ENCODE peak calls at places on chromosomes 5 and 9, in six cellular contexts. R is effector memory CD4-positive, alpha-beta T cell; M is heart left ventricle; L is RWPE2; G is colonic mucosa; O is neural progenitor cell. B is an unnamed sample. For H3K4me1, the result is how much of the 10 kb centered on the place peaks cover.

GRCh38 chr5:68631884-68632283 is 416.3 kb downstream of the PIK3R1 start:
- DNase-seq in R (no peak), M (no peak), L (no peak), G (no peak), O (no peak), B (no peak)

GRCh38 chr5:81755320-81755719 is 4.4 kb upstream of the SSBP2 start:
- DNase-seq in M (peak), L (no peak), G (no peak), R (no peak), O (peak), B (peak)

GRCh38 chr5:168947212-168947868 is 353.6 kb downstream of the SLIT3 start:
- DNase-seq in R (no peak), M (peak), G (peak), L (peak), O (peak), B (no peak)

GRCh38 chr5:110362252-110362651 is 364.2 kb downstream of the TMEM232 start:
- DNase-seq in L (no peak), R (no peak), M (no peak), G (no peak), O (no peak), B (no peak)

GRCh38 chr9:115034801-115035200 is 83.2 kb downstream of the TNC start:
- DNase-seq in O (no peak), G (no peak), M (no peak), R (no peak), L (no peak), B (no peak)

GRCh38 chr9:131348631-131349521 is 45.0 kb upstream of the PRRC2B start:
- DNase-seq in G (no peak), M (no peak), O (no peak), L (no peak), R (no peak), B (no peak)

GRCh38 chr9:125631391-125632085 is 75.5 kb downstream of the MAPKAP1 start:
- DNase-seq in M (no peak), G (peak), R (no peak), L (no peak), O (peak), B (no peak)

GRCh38 chr9:28135571-28135970 is 562.3 kb upstream of the C9orf72 start:
- DNase-seq in M (no peak), G (no peak), R (no peak), O (no peak), L (no peak), B (no peak)

GRCh38 chr5:127909821-127910220 is 173.7 kb upstream of the SLC12A2 start:
- DNase-seq in L (no peak), O (no peak), G (no peak), R (no peak), M (no peak), B (no peak)

GRCh38 chr5:123401320-123401719 is 21.9 kb downstream of the CEP120 start:
- DNase-seq in L (no peak), M (no peak), O (no peak), R (no peak), G (no peak), B (no peak)

GRCh38 chr5:142958933-142959682 is 188.9 kb downstream of the ARHGAP26 start:
- DNase-seq in O (no peak), R (no peak), M (peak), L (no peak), G (no peak), B (no peak)

GRCh38 chr5:174412374-174412773 is 312.0 kb upstream of the MSX2 start:
- DNase-seq in M (no peak), L (no peak), O (no peak), R (no peak), G (no peak), B (no peak)

GRCh38 chr9:74499770-74500583 is 2.8 kb downstream of the RORB start:
- DNase-seq in M (no peak), G (no peak), L (no peak), O (peak), R (no peak), B (no peak)

GRCh38 chr5:8773091-8773615 is 772.7 kb downstream of the SEMA5A start:
- DNase-seq in R (no peak), L (no peak), G (no peak), O (no peak), M (no peak), B (no peak)

GRCh38 chr9:91840882-91841281 is 109.1 kb downstream of the ROR2 start:
- DNase-seq in O (no peak), L (no peak), R (no peak), G (no peak), M (no peak), B (no peak)

GRCh38 chr5:32489791-32490581 is 45.4 kb upstream of the ZFR start:
- DNase-seq in O (peak), M (peak), L (peak), R (peak), G (peak), B (peak)

GRCh38 chr9:104326912-104327311 is 177.2 kb upstream of the OR13F1 start:
- DNase-seq in R (no peak), O (no peak), G (no peak), L (no peak), M (no peak), B (no peak)

GRCh38 chr5:165161204-165161603 is 1655.8 kb downstream of the MAT2B start:
- DNase-seq in O (peak), M (no peak), R (no peak), G (no peak), L (no peak), B (no peak)

GRCh38 chr9:127562841-127563523 is 49.1 kb upstream of the STXBP1 start:
- DNase-seq in O (no peak), G (no peak), L (peak), M (peak), R (no peak), B (no peak)

GRCh38 chr9:127505396-127506116 is 54.2 kb downstream of the LRSAM1 start:
- DNase-seq in L (no peak), R (no peak), M (no peak), O (peak), G (no peak), B (no peak)

GRCh38 chr5:149108651-149109280 is 32.5 kb upstream of the ABLIM3 start:
- DNase-seq in R (no peak), O (no peak), M (no peak), L (no peak), G (no peak), B (no peak)

GRCh38 chr5:110963495-110963894 is 108.0 kb upstream of the TSLP start:
- DNase-seq in L (no peak), O (no peak), R (no peak), M (no peak), G (no peak), B (no peak)

GRCh38 chr9:124262596-124263045 is 4.9 kb downstream of the NEK6 start:
- DNase-seq in O (peak), M (no peak), L (no peak), G (no peak), R (no peak), B (no peak)

GRCh38 chr9:135666534-135667402 is 3.7 kb downstream of the LCN9 start:
- DNase-seq in R (no peak), L (peak), G (no peak), O (no peak), M (no peak), B (no peak)

GRCh38 chr9:749712-750111 is 91.8 kb upstream of the DMRT1 start:
- DNase-seq in M (no peak), R (no peak), G (no peak), L (no peak), O (peak), B (no peak)

GRCh38 chr9:2662496-2662895 is 40.9 kb downstream of the VLDLR start:
- DNase-seq in R (no peak), L (no peak), G (no peak), M (no peak), O (peak), B (no peak)

GRCh38 chr5:113093561-113093960 is 117.0 kb downstream of the DCP2 start:
- DNase-seq in L (no peak), O (no peak), G (no peak), M (no peak), R (no peak), B (no peak)

GRCh38 chr5:23330726-23331125 is 176.7 kb upstream of the PRDM9 start:
- DNase-seq in O (no peak), M (no peak), G (no peak), L (no peak), R (no peak), B (no peak)

GRCh38 chr5:58683567-58683966 is 100.7 kb downstream of the RAB3C start:
- DNase-seq in L (no peak), R (no peak), G (no peak), M (no peak), O (no peak), B (no peak)

GRCh38 chr5:52623291-52623690 is 164.4 kb upstream of the ITGA1 start:
- DNase-seq in L (no peak), G (no peak), R (no peak), M (no peak), O (no peak), B (no peak)

GRCh38 chr9:12811935-12812334 is 37.1 kb downstream of the LURAP1L start:
- DNase-seq in O (no peak), M (no peak), L (no peak), R (no peak), G (no peak), B (no peak)

GRCh38 chr9:12813533-12813932 is 38.7 kb downstream of the LURAP1L start:
- DNase-seq in O (no peak), M (no peak), G (no peak), L (no peak), R (no peak), B (no peak)

GRCh38 chr9:12813960-12814876 is 39.4 kb downstream of the LURAP1L start:
- DNase-seq in L (peak), M (peak), O (no peak), G (peak), R (no peak), B (peak)

GRCh38 chr9:12814877-12815237 is 40.0 kb downstream of the LURAP1L start:
- DNase-seq in G (no peak), L (no peak), R (no peak), O (no peak), M (no peak), B (no peak)

DNA sequence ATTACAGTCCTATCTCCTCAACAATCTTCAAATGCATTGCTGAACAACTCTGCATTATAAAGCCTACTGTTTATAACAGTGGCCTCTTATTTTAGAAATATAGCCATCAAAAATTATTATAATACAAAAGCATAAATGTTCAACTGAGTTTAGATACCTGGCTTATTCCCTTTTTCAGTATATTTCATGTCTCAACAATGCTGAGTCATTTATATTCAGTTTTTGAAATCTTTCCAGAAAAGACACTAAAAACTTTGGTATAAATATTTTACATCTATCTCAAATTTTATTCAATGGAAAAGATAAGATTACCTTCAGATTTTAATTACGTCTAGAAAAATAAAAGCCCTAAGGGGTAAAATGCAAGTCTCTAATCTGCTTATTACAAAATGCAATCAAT is 37.9 kb downstream of the LURAP1L start:
- DNase-seq in O (no peak), M (no peak), L (no peak), R (no peak), G (no peak), B (no peak)
- H3K4me3 ChIP-seq in O (no peak), M (no peak), L (peak), R (no peak), G (no peak), B (no peak)

GRCh38 chr9:137056739-137057407 is 3.0 kb upstream of the ENTPD2 start:
- DNase-seq in G (peak), O (no peak), R (no peak), M (no peak), L (no peak), B (no peak)
- H3K4me1 ChIP-seq in G (under half), O (under half), R (under half), M (under half), L (under half), B (under half)

GRCh38 chr9:35161713-35162604 is at the start of gene UNC13B:
- DNase-seq in M (peak), R (peak), O (peak), L (peak), G (peak), B (peak)
- H3K27ac ChIP-seq in M (peak), R (no peak), O (no peak), L (peak), G (peak), B (peak)

GRCh38 chr5:131222731-131223130 is 41.1 kb upstream of the CDC42SE2 start:
- DNase-seq in O (no peak), R (no peak), M (no peak), L (no peak), G (no peak), B (no peak)
- H3K4me3 ChIP-seq in O (no peak), R (no peak), M (no peak), L (no peak), G (no peak), B (no peak)

GRCh38 chr5:132499440-132500243 is 9.1 kb upstream of the IRF1 start:
- DNase-seq in O (no peak), M (peak), G (peak), L (no peak), R (no peak), B (no peak)

GRCh38 chr5:132498686-132499271 is 8.2 kb upstream of the IRF1 start:
- DNase-seq in L (no peak), O (no peak), M (peak), R (no peak), G (peak), B (no peak)

GRCh38 chr5:132500931-132501628 is 10.5 kb upstream of the IRF1 start:
- DNase-seq in G (peak), O (peak), R (no peak), L (no peak), M (peak), B (peak)

GRCh38 chr5:132501629-132501956 is 11.0 kb upstream of the IRF1 start:
- DNase-seq in M (no peak), G (no peak), O (no peak), L (no peak), R (no peak), B (no peak)

DNA sequence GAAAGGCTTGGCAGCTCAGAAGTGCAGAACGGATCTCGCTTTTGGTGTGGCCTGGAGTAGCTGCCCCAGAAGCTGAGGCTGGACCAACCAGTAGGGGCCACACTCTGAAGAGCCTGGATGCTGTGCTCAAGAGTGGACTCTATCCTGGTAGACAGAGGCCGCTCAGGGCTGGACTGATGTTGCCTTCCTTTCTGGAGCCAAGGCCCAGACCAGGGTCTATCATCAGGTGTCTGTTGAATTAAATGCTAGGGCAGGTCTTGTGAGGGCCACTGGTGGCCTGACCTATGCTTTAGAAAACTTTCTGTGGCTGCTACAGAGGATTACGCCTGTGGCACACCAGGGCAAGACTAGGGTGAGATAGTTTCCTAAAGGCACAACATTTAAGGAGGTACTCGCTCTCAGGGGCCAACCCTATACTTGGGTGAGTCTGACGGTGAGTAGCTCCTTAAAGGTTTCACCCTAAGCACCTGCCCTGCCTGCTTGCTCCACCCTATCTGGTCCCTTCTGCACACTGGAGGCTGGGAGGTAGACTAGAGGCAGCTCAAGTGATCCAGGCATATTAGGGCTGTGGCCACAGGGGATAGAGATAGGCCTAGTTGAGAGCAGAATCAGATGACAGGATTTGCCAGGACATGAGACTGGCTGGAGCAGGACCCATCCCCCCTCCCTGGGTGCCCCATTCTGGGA is 9.8 kb upstream of the IRF1 start:
- DNase-seq in O (no peak), M (no peak), L (no peak), R (no peak), G (no peak), B (peak)
- H3K4me1 ChIP-seq in O (under half), M (under half), L (under half), R (under half), G (under half), B (under half)

GRCh38 chr9:106716820-106717219 is 146.1 kb upstream of the ZNF462 start:
- DNase-seq in M (no peak), R (no peak), G (no peak), O (no peak), L (no peak), B (no peak)

GRCh38 chr9:106713206-106713605 is 149.8 kb upstream of the ZNF462 start:
- DNase-seq in R (no peak), O (no peak), M (no peak), L (no peak), G (no peak), B (no peak)

GRCh38 chr9:106718996-106719395 is 144.0 kb upstream of the ZNF462 start:
- DNase-seq in M (no peak), R (no peak), L (no peak), O (no peak), G (no peak), B (no peak)

GRCh38 chr9:106722051-106722753 is 140.8 kb upstream of the ZNF462 start:
- DNase-seq in L (no peak), G (no peak), O (no peak), R (no peak), M (no peak), B (no peak)

GRCh38 chr9:106717686-106718085 is 145.3 kb upstream of the ZNF462 start:
- DNase-seq in G (no peak), O (no peak), M (no peak), R (no peak), L (no peak), B (no peak)
- H3K27ac ChIP-seq in G (no peak), O (no peak), M (no peak), R (no peak), L (peak), B (no peak)

GRCh38 chr9:121283072-121283398 is 15.1 kb downstream of the GSN start:
- DNase-seq in O (no peak), L (no peak), R (no peak), M (no peak), G (no peak), B (no peak)

GRCh38 chr9:121283856-121284732 is 16.1 kb downstream of the GSN start:
- DNase-seq in L (no peak), G (no peak), O (peak), M (no peak), R (no peak), B (no peak)

GRCh38 chr9:121285835-121286687 is 18.1 kb downstream of the GSN start:
- DNase-seq in R (no peak), L (no peak), G (peak), M (peak), O (peak), B (no peak)

GRCh38 chr9:121286688-121286972 is 18.7 kb downstream of the GSN start:
- DNase-seq in G (no peak), M (no peak), R (no peak), L (no peak), O (no peak), B (no peak)

DNA sequence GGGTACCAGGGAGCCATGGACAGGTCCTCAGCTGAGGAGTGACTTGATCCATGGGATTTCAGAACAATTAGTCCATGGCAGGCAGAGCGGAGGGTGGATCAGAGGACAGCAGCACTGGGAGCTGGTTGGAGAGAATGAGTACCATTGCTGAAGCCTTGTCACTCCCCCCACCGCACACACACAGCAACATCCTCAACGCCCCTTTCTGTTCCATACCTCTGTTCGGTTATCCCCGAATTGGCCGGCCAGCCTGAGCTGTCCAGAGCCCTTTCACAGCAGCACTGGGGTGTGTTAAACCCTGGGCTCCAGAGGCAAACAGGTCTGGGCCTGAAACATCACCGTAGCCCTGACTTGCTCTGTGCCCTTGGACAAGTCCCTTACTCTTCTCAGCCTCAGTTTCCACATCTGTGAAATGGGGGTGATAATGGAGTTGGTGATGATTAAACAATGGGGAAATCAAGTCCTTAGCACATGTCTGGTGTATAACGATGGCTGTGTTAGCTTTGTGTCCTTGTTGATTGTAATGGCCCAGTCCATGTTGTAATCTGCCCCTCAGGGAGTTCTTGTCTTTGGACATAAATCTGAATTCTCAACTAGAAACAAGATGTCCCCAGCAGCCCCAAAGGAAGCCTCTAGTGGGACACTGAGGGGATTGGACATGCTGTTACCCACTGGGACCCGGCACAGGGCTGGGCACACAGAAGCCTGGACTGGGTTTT is 16.9 kb downstream of the GSN start:
- DNase-seq in R (no peak), G (no peak), M (no peak), L (no peak), O (no peak), B (no peak)
- H3K4me3 ChIP-seq in R (no peak), G (no peak), M (no peak), L (no peak), O (no peak), B (no peak)

GRCh38 chr5:134614461-134615085 is 18.1 kb downstream of the SAR1B start:
- DNase-seq in M (no peak), L (no peak), O (no peak), G (peak), R (no peak), B (no peak)
- H3K4me1 ChIP-seq in M (under half), L (under half), O (under half), G (under half), R (under half), B (under half)

DNA sequence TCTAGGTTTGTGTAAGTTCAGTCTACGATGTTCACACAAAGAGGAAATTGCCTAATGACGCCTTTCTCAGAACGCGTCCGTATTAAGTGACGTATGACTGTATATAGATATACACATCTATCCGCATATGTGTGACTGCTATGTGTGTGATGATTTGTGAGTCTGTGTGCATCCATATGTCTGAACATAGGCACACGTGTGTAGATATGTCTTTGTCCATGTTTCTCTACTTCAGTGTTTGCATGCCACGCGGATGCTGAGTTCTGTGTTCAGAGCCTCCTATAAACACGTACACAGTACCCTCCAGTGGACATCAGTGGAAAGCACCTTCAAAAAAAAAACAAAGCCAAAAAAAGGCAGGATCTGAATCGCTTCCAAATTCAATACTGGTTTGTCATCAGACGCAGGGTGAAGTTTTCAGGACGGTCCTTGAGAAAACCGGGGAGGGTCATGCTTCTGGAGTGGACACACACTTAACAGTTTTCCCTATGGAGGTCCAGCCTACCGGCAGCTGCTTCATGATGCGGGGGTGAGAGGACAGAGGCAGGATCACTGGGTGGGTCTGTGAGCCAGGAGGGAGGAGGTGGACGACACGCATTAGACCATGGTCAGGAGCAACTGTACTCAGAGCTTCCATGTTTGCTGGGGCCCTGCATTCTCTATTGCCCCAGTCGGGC is 29.5 kb upstream of the ALDH1B1 start:
- DNase-seq in M (no peak), R (no peak), O (peak), L (no peak), G (no peak), B (peak)
- H3K27ac ChIP-seq in M (no peak), R (no peak), O (no peak), L (no peak), G (no peak), B (no peak)